ENCODE peak calls at places on chromosomes 4 and X, in eight cellular contexts. W is tibial artery, Z is myocyte, U is heart right ventricle, Y is left colon, O is cardiac muscle cell, P is HTR-8/SVneo, L is brain microvascular endothelial cell. G is an unnamed sample.

GRCh38 chrX:45134775-45135174 is 65.9 kb downstream of the DIPK2B start:
- DNase-seq in W (no peak), Z (no peak), U (no peak), Y (no peak), O (no peak), P (no peak), L (no peak), G (no peak)

GRCh38 chrX:135393046-135393445 is 28.7 kb upstream of the SMIM10L2A start:
- DNase-seq in W (no peak), Z (no peak), U (no peak), Y (no peak), O (no peak), P (no peak), L (no peak), G (no peak)

GRCh38 chr4:161010227-161010626 is 1153.6 kb downstream of the FSTL5 start:
- DNase-seq in W (no peak), Z (peak), U (no peak), Y (no peak), O (no peak), P (no peak), L (no peak), G (no peak)

GRCh38 chr4:132646186-132646585 is 502.9 kb upstream of the PCDH10 start:
- DNase-seq in W (no peak), Z (no peak), U (no peak), Y (no peak), O (no peak), P (no peak), L (no peak), G (no peak)

GRCh38 chrX:130174051-130174704 is 2.4 kb downstream of the RAB33A start:
- DNase-seq in W (peak), Z (peak), U (peak), Y (no peak), O (no peak), P (no peak), L (peak), G (peak)

GRCh38 chr4:56799291-56799823 is 22.1 kb downstream of the SPINK2 start:
- DNase-seq in W (no peak), Z (no peak), U (no peak), Y (no peak), O (no peak), P (no peak), L (no peak), G (no peak)

GRCh38 chrX:7926501-7926900 is 712 bp downstream of the PNPLA4 start:
- DNase-seq in W (no peak), Z (no peak), U (no peak), Y (no peak), O (no peak), P (no peak), L (no peak), G (no peak)

GRCh38 chr4:12881945-12882589 is 602.1 kb downstream of the RAB28 start:
- DNase-seq in W (no peak), Z (no peak), U (no peak), Y (no peak), O (no peak), P (no peak), L (no peak), G (no peak)

GRCh38 chr4:85170241-85170640 is 203.8 kb upstream of the WDFY3 start:
- DNase-seq in W (no peak), Z (no peak), U (no peak), Y (no peak), O (no peak), P (no peak), L (no peak), G (no peak)